ENCODE peak calls at places on chromosomes 13 and 19, in five cellular contexts. R is PC-3, I is mammary epithelial cell, T is neuronal stem cell, H is A549. E is an unnamed sample.

GRCh38 chr13:79779061-79779460 is 298.1 kb downstream of the NDFIP2 start:
- DNase-seq in R (no peak), I (no peak), T (no peak), H (no peak), E (no peak)

GRCh38 chr13:113109151-113110047 is 3.8 kb downstream of the F7 start:
- DNase-seq in R (no peak), I (no peak), T (no peak), H (no peak), E (no peak)

GRCh38 chr19:38409631-38410133 is 6.8 kb downstream of the FAM98C start:
- DNase-seq in R (no peak), I (no peak), T (no peak), H (peak; percentile 42), E (no peak)

GRCh38 chr19:4474504-4475136 is 2.5 kb downstream of the HDGFL2 start:
- DNase-seq in R (peak; percentile 12), I (peak; percentile 54), T (peak; percentile 77), H (no peak), E (no peak)

GRCh38 chr13:96632536-96633320 is 361.5 kb downstream of the OXGR1 start:
- DNase-seq in R (no peak), I (no peak), T (no peak), H (no peak), E (no peak)

GRCh38 chr19:458091-459042 is 2.5 kb downstream of the SHC2 start:
- DNase-seq in R (no peak), I (no peak), T (no peak), H (no peak), E (no peak)

GRCh38 chr19:15324791-15325519 is 7.4 kb downstream of the BRD4 start:
- DNase-seq in R (no peak), I (no peak), T (no peak), H (no peak), E (no peak)

GRCh38 chr13:25588336-25589060 is 216.7 kb downstream of the ATP8A2 start:
- DNase-seq in R (no peak), I (no peak), T (no peak), H (no peak), E (no peak)

GRCh38 chr13:107827840-107828549 is 387.3 kb downstream of the LIG4 start:
- DNase-seq in R (no peak), I (no peak), T (no peak), H (no peak), E (no peak)

GRCh38 chr13:95605426-95606125 is 38.9 kb downstream of the DZIP1 start:
- DNase-seq in R (no peak), I (peak; percentile 26), T (no peak), H (no peak), E (no peak)

GRCh38 chr19:39951686-39952085 is 17.3 kb upstream of the FCGBP start:
- DNase-seq in R (peak; percentile 38), I (peak; percentile 48), T (no peak), H (peak; percentile 70), E (no peak)

GRCh38 chr13:40563350-40564125 is 102.9 kb downstream of the FOXO1 start:
- DNase-seq in R (no peak), I (no peak), T (no peak), H (no peak), E (no peak)

GRCh38 chr19:7799640-7800355 is 30.2 kb upstream of the EVI5L start:
- DNase-seq in R (peak; percentile 94), I (peak; percentile 56), T (peak; percentile 79), H (peak; percentile 67), E (peak; percentile 61)

GRCh38 chr13:100291626-100292025 is 202.7 kb downstream of the PCCA start:
- DNase-seq in R (no peak), I (no peak), T (no peak), H (no peak), E (no peak)

GRCh38 chr13:26011208-26011573 is 40.6 kb downstream of the SHISA2 start:
- DNase-seq in R (no peak), I (no peak), T (no peak), H (no peak), E (no peak)

GRCh38 chr19:44747739-44748425 is 626 bp upstream of the BCL3 start:
- DNase-seq in R (peak; percentile 46), I (peak; percentile 65), T (no peak), H (peak; percentile 92), E (peak; percentile 67)

GRCh38 chr13:24306632-24307031 is 2.7 kb upstream of the C1QTNF9 start:
- DNase-seq in R (peak; percentile 67), I (peak; percentile 4), T (no peak), H (no peak), E (no peak)

GRCh38 chr19:13764101-13764807 is at the start of gene MRI1:
- DNase-seq in R (peak; percentile 55), I (peak; percentile 43), T (peak; percentile 50), H (peak; percentile 40), E (no peak)

GRCh38 chr13:113595131-113595530 is 10.6 kb downstream of the TFDP1 start:
- DNase-seq in R (no peak), I (no peak), T (no peak), H (no peak), E (no peak)

GRCh38 chr19:15820646-15821045 is 5.2 kb upstream of the OR10H1 start:
- DNase-seq in R (no peak), I (no peak), T (no peak), H (no peak), E (no peak)

GRCh38 chr19:53131732-53132131 is 978 bp downstream of the ZNF415 start:
- DNase-seq in R (no peak), I (no peak), T (no peak), H (no peak), E (peak; percentile 2)

GRCh38 chr19:53132231-53132991 is at the start of gene ZNF415:
- DNase-seq in R (peak; percentile 60), I (peak; percentile 64), T (peak; percentile 56), H (no peak), E (peak; percentile 86)

GRCh38 chr19:53136432-53136831 is 3.7 kb upstream of the ZNF415 start:
- DNase-seq in R (no peak), I (no peak), T (no peak), H (no peak), E (no peak)

GRCh38 chr19:53130506-53130905 is 2.2 kb downstream of the ZNF415 start:
- DNase-seq in R (no peak), I (no peak), T (no peak), H (no peak), E (no peak)

DNA sequence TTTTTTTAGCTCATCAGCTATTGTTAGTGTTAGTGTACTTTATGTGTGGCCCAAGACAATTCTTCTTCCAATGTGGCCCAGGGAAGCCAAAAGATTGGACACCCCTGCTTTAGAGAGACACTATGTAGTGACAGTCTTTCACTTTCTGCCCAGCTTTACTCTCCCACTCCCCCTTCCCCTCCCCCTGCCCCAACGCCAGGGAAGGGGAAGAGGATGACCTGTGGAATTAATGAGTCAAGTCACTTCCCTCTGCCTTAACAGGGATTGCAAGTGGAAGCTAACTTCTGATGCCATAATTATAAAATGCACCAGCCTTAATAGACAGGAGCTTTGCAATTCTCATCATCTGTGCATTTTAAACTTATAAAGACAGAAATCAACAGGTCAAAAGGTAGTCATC is 1.6 kb downstream of the ZNF415 start:
- DNase-seq in R (no peak), I (no peak), T (no peak), H (no peak), E (no peak)
- H3K4me2 ChIP-seq in R (peak overlapping the region; percentile 74), I (no peak overlapping the region), T (no peak overlapping the region), H (no peak overlapping the region), E (no peak overlapping the region)

DNA sequence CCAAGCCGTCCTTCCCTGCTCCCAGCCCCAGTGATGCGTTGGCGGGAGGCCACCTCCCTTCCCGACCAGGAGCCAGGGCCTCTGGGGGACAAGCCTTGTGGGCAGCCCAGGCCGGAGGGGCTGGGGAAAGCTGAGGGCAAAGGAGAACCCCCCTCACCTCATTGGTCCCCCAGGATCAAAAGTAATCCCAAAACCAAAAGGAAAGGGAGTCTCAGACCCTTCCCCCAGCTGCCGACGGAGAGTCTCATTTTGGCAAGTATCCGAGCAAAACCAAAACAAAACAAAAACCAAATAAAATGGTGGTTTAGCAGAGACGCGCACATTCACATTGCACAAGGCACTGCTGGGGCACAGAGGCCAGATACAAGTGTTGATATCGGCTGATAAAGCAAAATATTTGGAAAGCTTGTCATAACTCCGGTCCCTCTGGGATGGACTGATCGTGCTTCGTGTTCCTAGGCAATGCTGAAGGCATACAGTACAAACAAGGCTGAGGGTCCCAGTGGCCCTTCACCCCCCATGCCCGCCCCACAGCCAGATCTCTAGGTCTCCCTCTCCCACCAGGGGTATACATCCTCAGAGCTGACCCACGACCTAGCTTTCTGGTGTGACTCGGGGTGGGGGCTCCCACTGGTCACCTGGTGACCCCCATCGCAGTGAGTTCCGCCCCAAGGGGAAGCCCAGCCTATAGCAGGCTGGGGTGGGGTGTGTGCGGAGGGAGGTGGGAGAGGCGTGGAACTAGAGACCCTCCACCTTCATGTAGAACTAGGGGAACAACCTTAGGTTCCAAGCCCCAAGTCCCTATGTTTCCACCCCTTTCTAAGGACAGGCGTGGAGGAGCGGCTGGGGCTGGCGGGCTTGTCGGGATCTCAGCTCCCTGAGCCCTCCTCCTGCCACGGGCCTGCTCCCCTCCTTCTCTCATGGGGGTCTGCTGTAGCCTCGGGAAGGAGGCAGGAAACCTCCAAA is 2.0 kb downstream of the CEBPA start:
- DNase-seq in R (no peak), I (no peak), T (no peak), H (no peak), E (no peak)
- H3K4me2 ChIP-seq in R (peak overlapping the region; percentile 56), I (peak overlapping the region; percentile 61), T (no peak overlapping the region), H (peak overlapping the region; percentile 95), E (peak overlapping the region; percentile 48)

GRCh38 chr19:18972301-18972831 is 31.3 kb upstream of the HOMER3 start:
- DNase-seq in R (no peak), I (no peak), T (no peak), H (no peak), E (no peak)
- H3K4me2 ChIP-seq in R (no peak overlapping the region), I (no peak overlapping the region), T (no peak overlapping the region), H (no peak overlapping the region), E (no peak overlapping the region)

GRCh38 chr13:57629821-57630235 is 1.7 kb upstream of the PCDH17 start:
- DNase-seq in R (peak; percentile 23), I (no peak), T (peak; percentile 97), H (peak; percentile 29), E (no peak)

GRCh38 chr13:57627663-57628062 is 3.9 kb upstream of the PCDH17 start:
- DNase-seq in R (peak; percentile 41), I (no peak), T (no peak), H (peak; percentile 20), E (no peak)

GRCh38 chr13:57629391-57629804 is 2.1 kb upstream of the PCDH17 start:
- DNase-seq in R (no peak), I (no peak), T (no peak), H (no peak), E (no peak)

GRCh38 chr13:57624565-57625435 is 6.7 kb upstream of the PCDH17 start:
- DNase-seq in R (peak; percentile 64), I (peak; percentile 34), T (peak; percentile 77), H (peak; percentile 51), E (peak; percentile 43)
- H3K4me2 ChIP-seq in R (no peak overlapping the region), I (no peak overlapping the region), T (no peak overlapping the region), H (no peak overlapping the region), E (no peak overlapping the region)

E was measured in PC-9.